ENCODE peak calls at places on chromosomes 2 and 18, in nine cellular contexts. A, R, L, H, M, O, Z, U and Q are unnamed samples. For H3K4me1 and H3K27me3, the result is how much of the 10 kb centered on the place peaks cover.

GRCh38 chr2:40300391-40300790 is 151.5 kb downstream of the SLC8A1 start:
- DNase-seq in A (no peak), R (no peak), L (no peak), H (no peak), M (no peak), O (no peak), Z (no peak), U (no peak), Q (no peak)

GRCh38 chr2:211609127-211609526 is 929.5 kb downstream of the ERBB4 start:
- DNase-seq in A (no peak), R (peak), L (no peak), H (no peak), M (no peak), O (no peak), Z (no peak), U (no peak), Q (no peak)

GRCh38 chr2:242060212-242060835 is 190.8 kb downstream of the RTP5 start:
- DNase-seq in A (no peak), R (no peak), L (no peak), H (no peak), M (no peak), O (no peak), Z (no peak), U (no peak), Q (no peak)

GRCh38 chr18:30455741-30456140 is 586.8 kb downstream of the DSC3 start:
- DNase-seq in A (no peak), R (no peak), L (no peak), H (no peak), M (no peak), O (no peak), Z (no peak), U (no peak), Q (no peak)

GRCh38 chr2:20211860-20212458 is 13.0 kb downstream of the SDC1 start:
- DNase-seq in A (no peak), R (no peak), L (no peak), H (no peak), M (no peak), O (no peak), Z (no peak), U (no peak), Q (no peak)

GRCh38 chr2:38751847-38752410 is 768 bp upstream of the SRSF7 start:
- DNase-seq in A (no peak), R (peak), L (no peak), H (no peak), M (no peak), O (no peak), Z (no peak), U (no peak), Q (no peak)

GRCh38 chr2:30511122-30512083 is 64.4 kb downstream of the LCLAT1 start:
- DNase-seq in A (no peak), R (peak), L (no peak), H (peak), M (peak), O (peak), Z (peak), U (no peak), Q (no peak)

GRCh38 chr18:24915547-24915946 is 436.4 kb downstream of the ZNF521 start:
- DNase-seq in A (no peak), R (no peak), L (no peak), H (no peak), M (no peak), O (no peak), Z (no peak), U (no peak), Q (no peak)

GRCh38 chr2:144152817-144153271 is 367.1 kb downstream of the ZEB2 start:
- DNase-seq in A (peak), R (peak), L (no peak), H (no peak), M (no peak), O (no peak), Z (no peak), U (no peak), Q (no peak)

GRCh38 chr2:236160366-236161081 is 7.7 kb downstream of the GBX2 start:
- DNase-seq in A (no peak), R (peak), L (no peak), H (no peak), M (no peak), O (no peak), Z (no peak), U (peak), Q (peak)

GRCh38 chr2:119696005-119696404 is 17.0 kb downstream of the TMEM177 start:
- DNase-seq in A (no peak), R (no peak), L (no peak), H (no peak), M (no peak), O (no peak), Z (no peak), U (no peak), Q (no peak)

GRCh38 chr2:204272089-204272488 is 273.2 kb upstream of the PARD3B start:
- DNase-seq in A (no peak), R (peak), L (no peak), H (no peak), M (no peak), O (no peak), Z (no peak), U (no peak), Q (no peak)

GRCh38 chr2:2769481-2770431 is 438.7 kb upstream of the MYT1L start:
- DNase-seq in A (no peak), R (no peak), L (no peak), H (no peak), M (no peak), O (peak), Z (no peak), U (no peak), Q (peak)

GRCh38 chr18:48751727-48752468 is 198.9 kb downstream of the SMAD7 start:
- DNase-seq in A (no peak), R (no peak), L (no peak), H (no peak), M (no peak), O (peak), Z (no peak), U (no peak), Q (no peak)

GRCh38 chr2:112879491-112880041 is 31.4 kb upstream of the IL37 start:
- DNase-seq in A (no peak), R (no peak), L (no peak), H (no peak), M (no peak), O (no peak), Z (no peak), U (no peak), Q (no peak)

GRCh38 chr2:215423234-215423633 is 12.6 kb downstream of the FN1 start:
- DNase-seq in A (no peak), R (no peak), L (no peak), H (no peak), M (peak), O (no peak), Z (no peak), U (no peak), Q (no peak)

GRCh38 chr2:101278925-101279324 is 26.2 kb downstream of the CNOT11 start:
- DNase-seq in A (no peak), R (no peak), L (no peak), H (no peak), M (no peak), O (no peak), Z (no peak), U (no peak), Q (no peak)

GRCh38 chr2:32005371-32005976 is 5.3 kb downstream of the MEMO1 start:
- DNase-seq in A (no peak), R (no peak), L (no peak), H (no peak), M (no peak), O (no peak), Z (no peak), U (no peak), Q (no peak)

GRCh38 chr2:8627019-8627691 is 54.7 kb upstream of the ID2 start:
- DNase-seq in A (no peak), R (no peak), L (no peak), H (peak), M (peak), O (no peak), Z (no peak), U (no peak), Q (no peak)

GRCh38 chr18:21109936-21110666 is 1.5 kb downstream of the ROCK1 start:
- DNase-seq in A (no peak), R (no peak), L (no peak), H (no peak), M (no peak), O (no peak), Z (no peak), U (no peak), Q (no peak)

GRCh38 chr2:3651686-3652516 is 6.1 kb upstream of the ALLC start:
- DNase-seq in A (no peak), R (peak), L (no peak), H (peak), M (peak), O (peak), Z (no peak), U (peak), Q (peak)

GRCh38 chr2:57890993-57891688 is 155.5 kb upstream of the VRK2 start:
- DNase-seq in A (no peak), R (no peak), L (no peak), H (peak), M (no peak), O (no peak), Z (no peak), U (no peak), Q (no peak)
- TF ChIP-seq POLR2AphosphoS5 in A (no peak), R (no peak), L (no peak), H (no peak), M (no peak), O (no peak), Z (no peak), U (no peak), Q (no peak)

GRCh38 chr18:23238152-23238531 is 102.9 kb downstream of the CABLES1 start:
- DNase-seq in A (no peak), R (no peak), L (no peak), H (peak), M (peak), O (no peak), Z (no peak), U (no peak), Q (no peak)

GRCh38 chr18:23235860-23236259 is 100.6 kb downstream of the CABLES1 start:
- DNase-seq in A (no peak), R (peak), L (no peak), H (no peak), M (no peak), O (no peak), Z (no peak), U (no peak), Q (peak)

GRCh38 chr18:23235336-23235735 is 100.1 kb downstream of the CABLES1 start:
- DNase-seq in A (no peak), R (no peak), L (no peak), H (no peak), M (no peak), O (no peak), Z (no peak), U (no peak), Q (peak)

GRCh38 chr18:23237524-23238151 is 102.4 kb downstream of the CABLES1 start:
- DNase-seq in A (peak), R (peak), L (no peak), H (peak), M (peak), O (no peak), Z (no peak), U (no peak), Q (peak)

DNA sequence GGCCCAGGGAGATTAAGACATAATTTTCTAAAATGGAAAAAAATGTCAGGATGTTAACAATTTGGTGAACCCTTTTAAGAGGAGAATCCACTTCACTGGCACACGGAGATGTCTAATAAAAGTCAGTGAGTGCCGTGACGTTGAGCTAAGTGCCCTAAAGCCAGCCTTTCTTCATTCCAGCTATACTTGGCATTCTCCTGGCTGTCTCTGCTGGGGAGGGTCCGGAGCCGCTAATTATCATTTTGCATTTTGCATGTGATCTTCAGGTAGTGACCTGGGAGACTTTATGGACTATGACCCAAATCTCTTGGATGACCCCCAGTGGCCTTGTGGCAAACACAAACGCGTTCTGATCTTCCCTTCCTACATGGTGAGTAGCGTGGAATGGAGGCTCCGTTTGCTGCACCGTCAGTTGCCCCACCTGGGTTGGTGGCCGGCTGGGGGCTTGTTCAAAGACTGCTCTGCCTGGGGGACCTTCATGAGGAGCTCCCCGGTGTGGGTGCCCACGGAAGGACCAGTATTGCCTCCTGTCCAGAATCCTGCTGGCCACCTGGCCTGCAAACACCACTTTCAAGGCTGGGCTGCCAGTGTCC is 101.7 kb downstream of the CABLES1 start:
- DNase-seq in A (no peak), R (no peak), L (no peak), H (no peak), M (no peak), O (no peak), Z (no peak), U (no peak), Q (peak)
- H3K4me1 ChIP-seq in A (under half), R (under half), L (under half), H (under half), M (under half), O (under half), Z (under half), U (under half), Q (under half)

DNA sequence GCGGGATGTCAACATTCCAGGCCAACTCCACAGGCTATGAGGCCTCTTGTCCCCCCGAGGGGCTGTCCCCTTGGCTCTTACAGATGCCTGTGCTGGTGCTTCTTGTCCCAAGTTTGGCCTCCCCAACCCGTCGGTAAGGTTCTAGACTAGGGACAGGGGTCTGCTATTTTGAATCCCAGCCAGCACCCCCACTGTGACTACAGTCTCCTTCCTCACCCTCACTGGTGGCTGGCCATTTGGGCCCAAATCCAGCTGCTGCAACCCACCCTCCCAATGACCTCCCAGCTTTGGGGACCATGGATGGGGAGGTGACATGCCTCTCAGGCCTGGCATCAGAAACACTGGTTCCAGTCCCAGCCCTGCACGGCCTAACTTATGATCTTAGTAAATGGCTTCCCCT is 18.7 kb downstream of the CFAP65 start:
- DNase-seq in A (no peak), R (no peak), L (no peak), H (no peak), M (no peak), O (no peak), Z (no peak), U (no peak), Q (peak)
- H3K27me3 ChIP-seq in A (half or more), R (under half), L (under half), H (under half), M (under half), O (under half), Z (under half), U (under half), Q (under half)

DNA sequence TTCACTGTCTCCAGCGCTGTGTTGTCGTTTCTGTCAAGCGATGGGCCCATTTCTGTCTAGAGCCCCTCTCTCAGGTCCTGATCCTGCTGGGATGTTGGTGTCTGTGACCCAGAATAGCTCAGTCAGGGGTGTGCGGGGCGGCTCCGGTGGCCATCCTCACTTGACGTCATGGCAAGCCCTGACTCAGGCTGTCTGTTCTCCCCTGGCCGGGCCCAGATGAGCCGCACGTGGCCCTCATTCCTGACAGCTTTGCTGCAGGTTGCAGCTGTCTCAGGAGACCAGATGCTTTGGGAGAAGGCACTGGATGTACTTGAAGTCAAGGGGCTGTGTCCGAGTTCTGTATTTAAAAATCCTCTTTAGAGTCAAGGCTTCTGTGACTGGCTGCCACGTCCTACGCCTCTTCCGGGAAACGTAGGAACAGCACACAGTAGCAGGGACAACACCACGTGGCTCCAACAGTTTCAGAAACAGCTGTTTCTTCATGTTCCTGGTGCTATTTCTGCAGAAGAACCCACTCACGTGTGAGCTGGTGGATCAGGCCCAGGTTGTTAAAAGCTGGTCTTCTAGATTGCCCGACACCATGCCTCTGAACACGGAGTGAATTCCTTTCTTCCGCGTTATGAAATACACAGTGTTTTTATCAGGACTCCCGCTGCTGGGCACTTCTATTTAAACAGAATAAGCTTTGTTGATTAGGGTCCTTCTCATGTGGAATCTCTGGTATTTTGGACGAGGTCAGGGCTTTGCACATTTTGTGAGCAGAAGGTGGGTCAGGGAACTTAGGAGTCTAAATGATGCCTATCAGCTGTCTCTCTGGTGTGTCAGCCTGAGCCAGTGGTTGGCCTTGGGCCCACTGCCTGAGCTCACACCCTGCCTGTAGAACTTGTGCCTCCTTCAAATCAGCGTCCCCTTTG is 28.3 kb upstream of the NTSR2 start:
- DNase-seq in A (no peak), R (no peak), L (no peak), H (peak), M (no peak), O (no peak), Z (no peak), U (no peak), Q (peak)
- TF ChIP-seq POLR2AphosphoS5 in A (no peak), R (no peak), L (no peak), H (peak), M (peak), O (no peak), Z (no peak), U (no peak), Q (no peak)